ENCODE peak calls at places on chromosomes 6 and 20, in ten cellular contexts. Z is fibroblast of lung, H is psoas muscle, N is body of pancreas, J is endothelial cell, C is bronchial epithelial cell, D is uterus, B is foreskin fibroblast, X is choroid plexus epithelial cell, K is nephron progenitor cell. O is an unnamed sample.

GRCh38 chr20:13422637-13423036 is 201.6 kb downstream of the ISM1 start:
- DNase-seq in D (no peak), K (no peak), B (peak; percentile 15), X (no peak), Z (no peak), C (peak; percentile 92), J (no peak), H (no peak), N (no peak), O (no peak)

GRCh38 chr6:148179786-148180185 is 162.9 kb upstream of the SASH1 start:
- DNase-seq in D (no peak), K (no peak), B (peak; percentile 64), H (no peak), X (peak; percentile 52), J (peak; percentile 55), C (peak; percentile 17), Z (no peak), N (no peak), O (no peak)

GRCh38 chr6:149651056-149651455 is 2.5 kb upstream of the KATNA1 start:
- DNase-seq in C (no peak), B (no peak), X (no peak), Z (no peak), N (no peak), D (no peak), K (no peak), H (no peak), J (no peak), O (no peak)

GRCh38 chr20:53795170-53795569 is 201.5 kb upstream of the ZNF217 start:
- DNase-seq in C (peak; percentile 66), X (peak; percentile 13), N (no peak), D (no peak), J (no peak), Z (peak; percentile 61), K (no peak), B (peak; percentile 53), H (no peak), O (no peak)

GRCh38 chr6:144007779-144008500 is at the start of gene PLAGL1:
- DNase-seq in H (peak; percentile 84), K (peak; percentile 55), X (peak; percentile 62), C (peak; percentile 26), N (peak; percentile 75), D (peak; percentile 67), J (peak; percentile 65), B (peak; percentile 85), Z (peak; percentile 65), O (no peak)

GRCh38 chr20:43461894-43462293 is 4.2 kb downstream of the SRSF6 start:
- DNase-seq in J (no peak), X (no peak), K (no peak), B (no peak), N (no peak), Z (no peak), C (no peak), D (no peak), H (no peak), O (no peak)

GRCh38 chr20:19440660-19441527 is 228.5 kb downstream of the SLC24A3 start:
- DNase-seq in Z (no peak), X (no peak), B (no peak), N (no peak), K (no peak), H (no peak), C (no peak), D (no peak), J (no peak), O (no peak)

GRCh38 chr6:15536201-15536955 is 126.5 kb downstream of the DTNBP1 start:
- DNase-seq in X (no peak), Z (no peak), C (no peak), N (no peak), B (peak; percentile 36), K (no peak), H (no peak), D (no peak), J (no peak), O (no peak)

GRCh38 chr6:135647521-135647920 is 150.0 kb upstream of the AHI1 start:
- DNase-seq in K (no peak), N (no peak), C (no peak), B (no peak), X (no peak), D (no peak), J (no peak), H (no peak), Z (no peak), O (no peak)

GRCh38 chr6:76682842-76683241 is 610.4 kb upstream of the IMPG1 start:
- DNase-seq in K (no peak), N (no peak), Z (peak; percentile 4), H (no peak), X (peak; percentile 48), B (peak; percentile 15), C (peak; percentile 26), D (no peak), J (no peak), O (no peak)

GRCh38 chr6:7178280-7178679 is 70.5 kb downstream of the RREB1 start:
- DNase-seq in Z (no peak), X (no peak), C (no peak), K (no peak), N (no peak), D (no peak), H (no peak), J (no peak), B (no peak), O (no peak)

GRCh38 chr6:166027761-166028160 is 139.9 kb downstream of the TBXT start:
- DNase-seq in H (no peak), C (no peak), B (no peak), J (no peak), N (no peak), K (no peak), X (peak; percentile 63), D (no peak), Z (peak; percentile 57), O (no peak)

GRCh38 chr6:166029506-166029905 is 138.1 kb downstream of the TBXT start:
- DNase-seq in C (no peak), B (no peak), K (no peak), X (peak; percentile 55), Z (no peak), H (no peak), D (no peak), J (no peak), N (no peak), O (no peak)

GRCh38 chr6:166036321-166037105 is 131.1 kb downstream of the TBXT start:
- DNase-seq in X (no peak), B (peak; percentile 42), D (no peak), C (no peak), H (no peak), Z (peak; percentile 21), N (no peak), J (no peak), K (no peak), O (no peak)

GRCh38 chr6:166031275-166031674 is 136.4 kb downstream of the TBXT start:
- DNase-seq in N (no peak), K (no peak), C (no peak), X (no peak), B (no peak), J (no peak), H (no peak), Z (no peak), D (no peak), O (no peak)

GRCh38 chr6:166032366-166033171 is 135.1 kb downstream of the TBXT start:
- DNase-seq in N (peak; percentile 72), B (peak; percentile 80), K (no peak), Z (peak; percentile 84), C (no peak), X (peak; percentile 96), H (peak; percentile 53), J (no peak), D (peak; percentile 69), O (peak; percentile 68)
- TF ChIP-seq CTCF in N (peak; percentile 8), B (no peak), K (no peak), Z (peak; percentile 14), C (peak; percentile 7), X (peak; percentile 36), H (no peak), J (peak; percentile 60), D (no peak), O (no peak)

GRCh38 chr20:33985280-33985679 is 8.4 kb upstream of the RALY start:
- DNase-seq in C (no peak), D (no peak), J (no peak), Z (no peak), H (no peak), X (no peak), N (no peak), K (no peak), B (no peak), O (no peak)
- TF ChIP-seq CTCF in C (no peak), D (no peak), J (no peak), Z (no peak), H (no peak), X (no peak), N (no peak), K (no peak), B (no peak), O (no peak)

GRCh38 chr6:153563001-153563400 is 431.9 kb upstream of the RGS17 start:
- DNase-seq in X (no peak), D (no peak), Z (no peak), N (no peak), H (no peak), J (no peak), B (no peak), C (no peak), K (no peak), O (no peak)
- TF ChIP-seq CTCF in X (peak; percentile 17), D (no peak), Z (peak; percentile 5), N (no peak), H (no peak), J (peak; percentile 31), B (no peak), C (no peak), K (peak; percentile 7), O (no peak)

GRCh38 chr6:168072730-168073129 is 6.3 kb downstream of the FRMD1 start:
- DNase-seq in X (no peak), B (no peak), C (no peak), J (no peak), H (no peak), K (no peak), Z (no peak), D (no peak), N (no peak), O (no peak)

GRCh38 chr6:168072266-168072665 is 6.7 kb downstream of the FRMD1 start:
- DNase-seq in D (no peak), N (no peak), J (no peak), C (no peak), X (no peak), K (no peak), Z (no peak), B (no peak), H (no peak), O (no peak)

GRCh38 chr6:168070804-168071203 is 8.2 kb downstream of the FRMD1 start:
- DNase-seq in D (no peak), J (no peak), Z (no peak), H (no peak), X (no peak), C (no peak), K (no peak), N (no peak), B (no peak), O (no peak)

GRCh38 chr6:168073937-168074730 is 4.9 kb downstream of the FRMD1 start:
- DNase-seq in D (no peak), Z (no peak), K (no peak), N (no peak), X (no peak), J (no peak), B (no peak), H (no peak), C (no peak), O (no peak)

DNA sequence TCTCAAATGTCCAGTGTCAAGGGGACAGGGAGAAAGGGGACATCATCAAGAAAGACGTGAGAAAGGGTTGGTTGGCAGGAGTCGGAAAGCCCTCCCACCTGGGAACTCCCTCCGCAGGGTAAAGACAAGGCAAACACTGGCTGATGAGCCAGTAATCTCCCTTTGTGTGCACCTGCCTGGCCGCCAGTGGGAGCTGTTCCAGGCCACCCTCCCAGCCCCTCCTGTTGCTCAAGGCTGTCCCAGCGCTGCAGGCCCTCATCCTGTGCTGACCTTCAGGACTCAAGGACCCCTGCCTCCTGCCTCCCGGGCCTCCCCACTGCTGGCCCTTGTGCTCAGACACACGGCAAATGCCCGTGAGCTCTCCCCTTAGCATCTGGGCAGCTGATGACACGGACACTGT is 7.4 kb downstream of the FRMD1 start:
- DNase-seq in Z (no peak), N (no peak), D (no peak), K (no peak), C (no peak), B (no peak), H (no peak), X (no peak), J (peak; percentile 39), O (no peak)
- TF ChIP-seq CTCF in Z (no peak), N (no peak), D (no peak), K (no peak), C (no peak), B (no peak), H (no peak), X (peak; percentile 35), J (no peak), O (no peak)